ENCODE peak calls at places on chromosome 12, in four cellular contexts. D is esophagus muscularis mucosa, R is ovary, N is tibial nerve. G is an unnamed sample.

GRCh38 chr12:102301547-102301946 is 103.9 kb upstream of the PMCH start:
- DNase-seq in N (no peak), R (no peak), D (no peak), G (no peak)

GRCh38 chr12:101407054-101407437 is 526 bp downstream of the ARL1 start:
- DNase-seq in R (no peak), D (no peak), N (no peak), G (no peak)

GRCh38 chr12:1776139-1776975 is 44.0 kb upstream of the LRTM2 start:
- DNase-seq in D (no peak), N (no peak), R (no peak), G (peak)

GRCh38 chr12:121030576-121031212 is 8.4 kb downstream of the OASL start:
- DNase-seq in D (no peak), R (no peak), N (no peak), G (no peak)

GRCh38 chr12:80218925-80219714 is 119.8 kb downstream of the OTOGL start:
- DNase-seq in N (no peak), R (no peak), D (no peak), G (no peak)

GRCh38 chr12:63905523-63905922 is 61.0 kb downstream of the SRGAP1 start:
- DNase-seq in N (no peak), D (no peak), R (no peak), G (no peak)

GRCh38 chr12:53456654-53457366 is 4.9 kb downstream of the PCBP2 start:
- DNase-seq in R (no peak), D (no peak), N (no peak), G (no peak)

GRCh38 chr12:63918788-63919300 is 74.3 kb downstream of the SRGAP1 start:
- DNase-seq in R (no peak), N (no peak), D (no peak), G (peak)

GRCh38 chr12:130634866-130635265 is 81.2 kb downstream of the RIMBP2 start:
- DNase-seq in R (no peak), N (no peak), D (no peak), G (no peak)

GRCh38 chr12:46803517-46803916 is 22.3 kb downstream of the SLC38A4 start:
- DNase-seq in D (no peak), N (no peak), R (no peak), G (no peak)

GRCh38 chr12:122942609-122943008 is 23.7 kb downstream of the ABCB9 start:
- DNase-seq in N (no peak), D (no peak), R (no peak), G (no peak)

GRCh38 chr12:116332705-116333380 is 55.4 kb upstream of the MED13L start:
- DNase-seq in R (no peak), N (no peak), D (no peak), G (no peak)

GRCh38 chr12:85644508-85644907 is 191.7 kb downstream of the RASSF9 start:
- DNase-seq in N (no peak), D (no peak), R (no peak), G (no peak)

GRCh38 chr12:115811929-115812328 is 465.6 kb downstream of the MED13L start:
- DNase-seq in R (no peak), N (no peak), D (no peak), G (no peak)

GRCh38 chr12:115199831-115200230 is 515.9 kb upstream of the TBX3 start:
- DNase-seq in R (no peak), D (no peak), N (no peak), G (no peak)

GRCh38 chr12:78559441-78559840 is 305.1 kb upstream of the SYT1 start:
- DNase-seq in N (no peak), R (no peak), D (no peak), G (no peak)

GRCh38 chr12:77229640-77230442 is 164.5 kb upstream of the E2F7 start:
- DNase-seq in R (no peak), D (no peak), N (no peak), G (no peak)

GRCh38 chr12:12387521-12387920 is 30.6 kb downstream of the BORCS5 start:
- DNase-seq in N (no peak), R (no peak), D (peak), G (no peak)

GRCh38 chr12:68406134-68406576 is 74.0 kb upstream of the MDM1 start:
- DNase-seq in R (peak), N (peak), D (peak), G (peak)

GRCh38 chr12:53200458-53201169 is 6.4 kb downstream of the ITGB7 start:
- DNase-seq in D (no peak), N (no peak), R (no peak), G (no peak)

GRCh38 chr12:104340177-104340576 is 36.6 kb downstream of the EID3 start:
- DNase-seq in N (no peak), D (no peak), R (no peak), G (no peak)

GRCh38 chr12:21607701-21608100 is 3.1 kb upstream of the GYS2 start:
- DNase-seq in D (no peak), R (no peak), N (no peak), G (no peak)

GRCh38 chr12:128829870-128830504 is 6.2 kb upstream of the SLC15A4 start:
- DNase-seq in N (no peak), D (no peak), R (no peak), G (no peak)

GRCh38 chr12:4526923-4527546 is 11.7 kb upstream of the RAD51AP1 start:
- DNase-seq in N (no peak), R (no peak), D (no peak), G (peak)

GRCh38 chr12:91108196-91108595 is 3.1 kb downstream of the LUM start:
- DNase-seq in R (no peak), N (no peak), D (no peak), G (no peak)

GRCh38 chr12:95192271-95192670 is 25.0 kb downstream of the FGD6 start:
- DNase-seq in N (no peak), D (no peak), R (no peak), G (no peak)

GRCh38 chr12:19739195-19739776 is 300.0 kb downstream of the AEBP2 start:
- DNase-seq in R (peak), N (no peak), D (no peak), G (peak)

GRCh38 chr12:67483871-67484554 is 164.5 kb upstream of the DYRK2 start:
- DNase-seq in N (no peak), D (no peak), R (no peak), G (no peak)

GRCh38 chr12:49327368-49327767 is 4.3 kb downstream of the TROAP start:
- DNase-seq in D (no peak), R (no peak), N (no peak), G (no peak)

GRCh38 chr12:111942557-111942956 is 70.4 kb downstream of the TMEM116 start:
- DNase-seq in N (no peak), R (no peak), D (no peak), G (peak)

GRCh38 chr12:12908252-12908651 is 16.9 kb downstream of the GPRC5A start:
- DNase-seq in D (no peak), N (no peak), R (no peak), G (no peak)

GRCh38 chr12:30968211-30968610 is 41.7 kb downstream of the TSPAN11 start:
- DNase-seq in N (no peak), D (no peak), R (no peak), G (no peak)

GRCh38 chr12:67911293-67911637 is 78.0 kb upstream of the IFNG-AS1 start:
- DNase-seq in R (no peak), D (no peak), N (no peak), G (no peak)

GRCh38 chr12:49052451-49053208 is 8.0 kb downstream of the KMT2D start:
- DNase-seq in D (no peak), R (no peak), N (no peak), G (no peak)

GRCh38 chr12:27521066-27521465 is 2.9 kb upstream of the PPFIBP1 start:
- DNase-seq in D (no peak), N (no peak), R (peak), G (no peak)

GRCh38 chr12:103334447-103334846 is 161.3 kb downstream of the C12orf42 start:
- DNase-seq in R (no peak), D (no peak), N (no peak), G (no peak)

GRCh38 chr12:67433393-67434175 is 164.4 kb downstream of the CAND1 start:
- DNase-seq in N (no peak), R (no peak), D (no peak), G (no peak)

GRCh38 chr12:111673503-111673902 is 12.3 kb downstream of the BRAP start:
- DNase-seq in N (no peak), R (peak), D (no peak), G (no peak)

GRCh38 chr12:57832966-57833365 is 13.6 kb downstream of the CTDSP2 start:
- DNase-seq in R (no peak), N (no peak), D (no peak), G (no peak)

GRCh38 chr12:31620311-31620710 is 29.4 kb upstream of the DENND5B start:
- DNase-seq in D (no peak), R (no peak), N (no peak), G (peak)

GRCh38 chr12:65510584-65511050 is 232.1 kb downstream of the MSRB3 start:
- DNase-seq in N (peak), R (peak), D (no peak), G (no peak)
- TF ChIP-seq EP300 in N (peak), R (no peak), D (no peak), G (no peak)

GRCh38 chr12:62799766-62800406 is 135.1 kb downstream of the PPM1H start:
- DNase-seq in N (no peak), R (no peak), D (no peak), G (no peak)
- TF ChIP-seq EP300 in N (no peak), R (no peak), D (no peak), G (no peak)

GRCh38 chr12:15205341-15206010 is 15.7 kb downstream of the RERG start:
- DNase-seq in R (no peak), D (no peak), N (no peak), G (no peak)
- TF ChIP-seq EP300 in R (no peak), D (no peak), N (peak), G (no peak)

GRCh38 chr12:93062100-93062419 is 133.0 kb upstream of the EEA1 start:
- DNase-seq in D (no peak), R (no peak), N (no peak), G (no peak)

GRCh38 chr12:93060666-93061413 is 131.7 kb upstream of the EEA1 start:
- DNase-seq in N (no peak), R (peak), D (peak), G (no peak)

GRCh38 chr12:93060071-93060665 is 131.1 kb upstream of the EEA1 start:
- DNase-seq in R (no peak), N (no peak), D (peak), G (no peak)

GRCh38 chr12:93061414-93062099 is 132.5 kb upstream of the EEA1 start:
- DNase-seq in R (peak), D (peak), N (no peak), G (no peak)

DNA sequence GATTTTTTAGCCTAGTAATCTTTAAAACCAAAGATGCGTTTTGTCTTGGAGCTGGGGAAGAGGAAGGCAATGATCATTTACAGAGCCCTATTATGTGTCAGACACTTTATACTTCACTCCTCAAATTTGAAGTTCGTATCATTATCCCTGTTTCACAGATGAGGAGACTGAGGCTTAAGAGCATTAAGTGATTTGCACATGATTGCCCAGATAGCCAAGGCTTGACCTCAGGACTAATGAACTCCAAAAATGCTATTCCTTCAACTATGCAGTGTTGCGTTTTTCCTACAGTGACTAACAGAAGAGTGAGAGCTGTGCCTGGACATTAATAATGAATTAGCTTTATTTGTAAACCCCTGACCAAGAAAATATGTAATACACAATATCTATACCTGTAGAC is 136.8 kb upstream of the EEA1 start:
- DNase-seq in R (no peak), D (peak), N (no peak), G (no peak)
- TF ChIP-seq EP300 in R (no peak), D (no peak), N (no peak), G (no peak)

DNA sequence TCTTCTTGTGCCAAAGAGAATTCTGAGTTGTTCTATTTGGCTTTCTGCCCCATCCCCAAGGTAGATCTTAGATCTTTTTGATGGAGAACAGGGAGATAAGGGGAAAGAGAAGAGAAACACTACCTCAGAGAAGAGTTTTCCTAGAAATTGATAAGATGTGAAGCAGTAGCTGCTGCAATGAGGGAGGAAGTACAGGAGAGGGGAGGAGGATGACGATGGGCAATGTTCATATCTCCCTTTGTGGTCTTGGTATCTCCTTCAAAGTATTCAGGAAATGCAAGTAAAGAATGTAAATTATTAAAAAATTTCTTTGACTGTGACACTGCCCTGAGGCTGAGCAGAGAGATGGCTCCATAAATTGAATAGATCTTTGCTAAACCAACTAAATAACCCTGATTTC is 102.0 kb upstream of the NAP1L1 start:
- DNase-seq in R (no peak), N (no peak), D (no peak), G (no peak)
- TF ChIP-seq EP300 in R (no peak), N (no peak), D (no peak), G (no peak)

G was measured in A549.